ENCODE peak calls at places on chromosomes 13 and 19, in four cellular contexts. N, K, I and B are unnamed samples. For H3K4me1, the result is how much of the 10 kb centered on the place peaks cover.

GRCh38 chr13:20828540-20829364 is 55.0 kb upstream of the EEF1AKMT1 start:
- DNase-seq in N (no peak), K (no peak), I (no peak), B (no peak)

GRCh38 chr19:34990578-34991192 is 9.4 kb upstream of the GRAMD1A start:
- DNase-seq in N (no peak), K (no peak), I (no peak), B (no peak)

GRCh38 chr13:46176756-46177155 is 5.2 kb downstream of the LCP1 start:
- DNase-seq in N (no peak), K (no peak), I (no peak), B (no peak)

GRCh38 chr19:32287086-32287485 is 58.3 kb upstream of the ZNF507 start:
- DNase-seq in N (no peak), K (no peak), I (no peak), B (no peak)

GRCh38 chr19:53461866-53462265 is 5.7 kb upstream of the ZNF813 start:
- DNase-seq in N (no peak), K (no peak), I (no peak), B (no peak)

GRCh38 chr19:18469245-18470107 is 31.5 kb upstream of the ISYNA1 start:
- DNase-seq in N (peak), K (peak), I (peak), B (peak)

GRCh38 chr19:7505682-7506384 is 10.1 kb upstream of the ZNF358 start:
- DNase-seq in N (no peak), K (no peak), I (no peak), B (no peak)

GRCh38 chr19:16778796-16779411 is 50.3 kb upstream of the SIN3B start:
- DNase-seq in N (peak), K (peak), I (peak), B (no peak)

GRCh38 chr13:64488731-64489130 is 2741.4 kb downstream of the PCDH9 start:
- DNase-seq in N (no peak), K (no peak), I (no peak), B (no peak)

GRCh38 chr19:46944918-46945628 is 74.6 kb upstream of the NPAS1 start:
- DNase-seq in N (no peak), K (peak), I (peak), B (peak)

GRCh38 chr13:67299731-67300130 is 69.6 kb upstream of the PCDH9 start:
- DNase-seq in N (no peak), K (no peak), I (no peak), B (no peak)

GRCh38 chr13:42275098-42275471 is 3.1 kb downstream of the AKAP11 start:
- DNase-seq in N (no peak), K (no peak), I (no peak), B (no peak)

GRCh38 chr19:3294080-3294850 is 69.8 kb downstream of the CELF5 start:
- DNase-seq in N (no peak), K (no peak), I (no peak), B (no peak)

GRCh38 chr13:30743319-30744055 is 8.1 kb downstream of the ALOX5AP start:
- DNase-seq in N (no peak), K (no peak), I (no peak), B (peak)

GRCh38 chr13:110263906-110264305 is 43.1 kb downstream of the COL4A1 start:
- DNase-seq in N (no peak), K (peak), I (no peak), B (no peak)

GRCh38 chr19:46620716-46621115 is 4.2 kb downstream of the PTGIR start:
- DNase-seq in N (no peak), K (no peak), I (no peak), B (peak)

GRCh38 chr19:44653977-44654784 is 10.5 kb downstream of the PVR start:
- DNase-seq in N (peak), K (peak), I (peak), B (peak)

GRCh38 chr13:100363351-100363750 is 225.2 kb downstream of the GGACT start:
- DNase-seq in N (no peak), K (no peak), I (no peak), B (no peak)

GRCh38 chr19:47766670-47767069 is 11.8 kb upstream of the SELENOW start:
- DNase-seq in N (no peak), K (no peak), I (no peak), B (no peak)

GRCh38 chr13:37481005-37481857 is 117.3 kb downstream of the POSTN start:
- DNase-seq in N (no peak), K (no peak), I (no peak), B (no peak)

GRCh38 chr19:38544569-38545315 is 73.0 kb downstream of the MAP4K1 start:
- DNase-seq in N (no peak), K (no peak), I (no peak), B (no peak)

GRCh38 chr13:98279473-98280175 is 102.6 kb upstream of the RNF113B start:
- DNase-seq in N (no peak), K (no peak), I (no peak), B (peak)

GRCh38 chr13:98275711-98276171 is 98.7 kb upstream of the RNF113B start:
- DNase-seq in N (no peak), K (no peak), I (no peak), B (no peak)

GRCh38 chr13:98276486-98276885 is 99.4 kb upstream of the RNF113B start:
- DNase-seq in N (no peak), K (no peak), I (no peak), B (no peak)

GRCh38 chr13:98280176-98280510 is 103.1 kb upstream of the RNF113B start:
- DNase-seq in N (no peak), K (no peak), I (no peak), B (no peak)

DNA sequence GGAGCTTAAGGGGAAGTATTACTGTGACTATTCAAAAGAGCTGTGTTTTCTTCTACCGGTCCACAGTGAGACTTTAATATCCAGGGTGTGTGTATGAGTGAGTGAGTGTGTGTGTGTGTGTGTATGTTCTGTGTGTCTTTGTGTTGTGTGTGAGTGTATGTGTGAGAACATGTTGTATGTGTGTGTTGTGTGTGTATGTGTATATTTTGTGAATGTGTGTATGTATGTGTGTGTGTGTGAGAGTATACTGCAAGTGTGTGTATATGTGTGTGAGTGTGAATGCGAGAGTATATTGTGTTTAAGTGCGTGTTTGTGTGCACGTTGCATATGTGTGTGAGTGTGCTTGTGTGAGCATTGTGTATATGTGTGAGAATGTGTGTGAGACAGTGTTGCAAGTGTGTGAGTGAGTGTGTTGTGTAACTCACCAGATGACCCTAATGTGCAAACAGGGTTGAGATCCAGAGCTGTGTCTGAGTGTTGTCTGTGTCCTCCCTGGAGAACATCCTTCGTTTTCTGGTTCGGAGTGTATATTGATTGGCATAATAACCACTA is 101.1 kb upstream of the RNF113B start:
- DNase-seq in N (no peak), K (no peak), I (no peak), B (no peak)
- H3K4me1 ChIP-seq in N (under half), K (under half), I (under half), B (under half)

GRCh38 chr19:875265-875879 is 15.9 kb downstream of the CFD start:
- DNase-seq in N (no peak), K (no peak), I (no peak), B (no peak)
- H3K4me1 ChIP-seq in N (under half), K (under half), I (under half), B (under half)

GRCh38 chr13:112703935-112704633 is 14.2 kb downstream of the ATP11A start:
- DNase-seq in N (no peak), K (no peak), I (no peak), B (peak)

GRCh38 chr13:112702983-112703379 is 13.1 kb downstream of the ATP11A start:
- DNase-seq in N (no peak), K (no peak), I (no peak), B (peak)

GRCh38 chr13:112703449-112703848 is 13.6 kb downstream of the ATP11A start:
- DNase-seq in N (no peak), K (no peak), I (no peak), B (no peak)

GRCh38 chr13:112704634-112705145 is 14.9 kb downstream of the ATP11A start:
- DNase-seq in N (no peak), K (no peak), I (no peak), B (no peak)

GRCh38 chr13:112705286-112705685 is 15.4 kb downstream of the ATP11A start:
- DNase-seq in N (no peak), K (no peak), I (no peak), B (peak)
- H3K4me1 ChIP-seq in N (under half), K (half or more), I (under half), B (under half)

DNA sequence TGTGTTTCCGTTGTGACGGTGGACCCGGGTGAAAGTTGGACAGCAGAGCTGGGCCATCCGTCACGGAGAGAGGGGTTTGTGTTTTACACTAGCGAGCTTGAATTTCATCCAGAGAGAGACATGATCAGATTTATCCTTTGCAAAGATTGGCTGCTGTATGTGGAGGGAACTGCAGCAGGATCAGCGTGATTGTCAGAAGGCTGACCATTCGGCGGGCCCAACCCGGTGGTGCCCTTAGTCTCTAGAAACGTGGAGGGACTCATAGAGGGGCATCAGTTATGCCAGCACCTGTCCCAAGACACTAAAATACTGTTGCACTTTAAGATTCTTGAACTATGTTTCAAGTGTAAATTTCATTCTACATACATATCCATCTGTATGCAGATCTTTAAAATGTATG is 6.9 kb downstream of the FAM124A start:
- DNase-seq in N (no peak), K (no peak), I (no peak), B (no peak)
- H3K4me1 ChIP-seq in N (under half), K (under half), I (under half), B (under half)